ENCODE peak calls at places on chromosomes 13 and 19, in ten cellular contexts. X is AG04450, R is GM23338, F is psoas muscle, L is sigmoid colon, P is left ventricle myocardium inferior, U is upper lobe of right lung, E is endothelial cell of umbilical vein, Q is HL-60, B is PC-3. W is an unnamed sample.

GRCh38 chr19:22331521-22331920 is 45.3 kb downstream of the ZNF729 start:
- DNase-seq in X (no peak), R (no peak), F (no peak), L (no peak), P (no peak), U (no peak), E (no peak), Q (no peak), B (no peak), W (no peak)

GRCh38 chr19:31261651-31262331 is 87.4 kb downstream of the TSHZ3 start:
- DNase-seq in X (peak; percentile 8), R (no peak), F (no peak), L (no peak), P (no peak), U (no peak), E (no peak), Q (no peak), B (no peak), W (no peak)

GRCh38 chr19:28466107-28467045 is 746.6 kb downstream of the UQCRFS1 start:
- DNase-seq in X (no peak), R (peak; percentile 78), F (peak; percentile 74), L (peak; percentile 63), P (peak; percentile 53), U (peak; percentile 78), E (no peak), Q (no peak), B (peak; percentile 19), W (peak; percentile 60)

GRCh38 chr19:38003427-38004099 is 96.6 kb downstream of the SIPA1L3 start:
- DNase-seq in X (peak; percentile 74), R (peak; percentile 84), F (peak; percentile 80), L (peak; percentile 85), P (peak; percentile 68), U (peak; percentile 73), E (peak; percentile 98), Q (no peak), B (peak; percentile 94), W (peak; percentile 24)

GRCh38 chr19:51784109-51784785 is 10.7 kb upstream of the FPR3 start:
- DNase-seq in X (no peak), R (no peak), F (no peak), L (no peak), P (no peak), U (no peak), E (no peak), Q (no peak), B (no peak), W (no peak)

GRCh38 chr19:40601061-40601973 is at the start of gene LTBP4:
- DNase-seq in X (no peak), R (peak; percentile 60), F (peak; percentile 78), L (peak; percentile 89), P (peak; percentile 78), U (peak; percentile 81), E (no peak), Q (no peak), B (no peak), W (no peak)

GRCh38 chr19:38959618-38960017 is 15.9 kb downstream of the FBXO17 start:
- DNase-seq in X (no peak), R (no peak), F (no peak), L (no peak), P (no peak), U (no peak), E (no peak), Q (no peak), B (no peak), W (no peak)

GRCh38 chr13:29594710-29595379 is 643 bp downstream of the SLC7A1 start:
- DNase-seq in X (peak; percentile 2), R (peak; percentile 22), F (peak; percentile 78), L (peak; percentile 89), P (peak; percentile 52), U (peak; percentile 90), E (peak; percentile 49), Q (no peak), B (peak; percentile 47), W (peak; percentile 16)

GRCh38 chr19:5789201-5789795 is 1.7 kb downstream of the DUS3L start:
- DNase-seq in X (no peak), R (no peak), F (no peak), L (no peak), P (no peak), U (no peak), E (no peak), Q (no peak), B (no peak), W (no peak)

GRCh38 chr13:33322474-33322827 is 36.9 kb upstream of the STARD13 start:
- DNase-seq in X (peak; percentile 84), R (no peak), F (peak; percentile 61), L (peak; percentile 83), P (peak; percentile 23), U (no peak), E (no peak), Q (no peak), B (no peak), W (no peak)

GRCh38 chr19:2690856-2691255 is 11.6 kb downstream of the GNG7 start:
- DNase-seq in X (no peak), R (no peak), F (no peak), L (no peak), P (no peak), U (no peak), E (no peak), Q (no peak), B (no peak), W (no peak)

GRCh38 chr19:55670280-55671053 is 4.6 kb upstream of the EPN1 start:
- DNase-seq in X (no peak), R (no peak), F (no peak), L (peak; percentile 85), P (no peak), U (no peak), E (peak; percentile 33), Q (peak; percentile 84), B (no peak), W (no peak)

DNA sequence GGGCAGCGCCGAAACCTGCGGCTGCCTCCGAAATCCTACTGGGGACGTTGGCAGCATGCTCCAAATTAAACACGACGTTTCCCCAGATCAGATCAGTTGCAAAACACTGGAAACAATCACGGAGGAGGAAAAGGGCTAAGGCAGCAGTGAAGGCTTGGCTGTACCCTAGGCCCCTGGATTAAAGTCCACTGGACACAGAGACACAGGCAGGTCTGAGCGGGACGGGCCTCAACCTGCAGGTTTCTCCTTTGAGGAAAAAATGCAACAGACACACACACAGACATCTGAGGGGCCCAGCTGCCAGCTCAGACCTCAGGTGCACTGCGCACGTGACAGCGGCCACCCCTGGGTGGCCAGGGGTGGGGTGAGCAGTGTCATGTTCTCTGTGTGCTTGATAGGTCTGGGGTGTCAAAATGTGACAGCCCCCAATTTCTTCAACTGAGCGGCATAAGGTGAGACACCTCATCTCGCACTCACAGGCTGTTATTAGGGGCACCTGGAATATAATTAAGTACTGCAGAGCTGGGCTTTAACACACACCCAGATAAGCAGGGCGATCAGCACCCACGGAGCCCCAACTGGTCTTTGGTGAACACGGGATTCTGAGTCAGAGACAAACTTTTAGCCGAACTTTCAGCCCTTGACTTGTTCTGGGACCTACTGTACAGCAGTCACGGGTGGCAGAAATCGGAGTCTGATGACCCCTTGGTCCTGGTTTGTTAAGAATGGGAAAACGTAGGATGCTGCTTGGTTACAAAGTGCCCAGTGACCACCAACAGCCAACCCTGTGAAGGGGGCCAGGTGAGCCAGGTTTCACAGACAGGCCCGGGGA is 9.3 kb downstream of the SH3GL1 start:
- DNase-seq in X (no peak), R (no peak), F (peak; percentile 43), L (no peak), P (no peak), U (no peak), E (peak; percentile 50), Q (no peak), B (no peak), W (peak; percentile 53)
- H3K4me3 ChIP-seq in X (peak overlapping the region; percentile 25), R (peak overlapping the region; percentile 46), F (peak overlapping the region; percentile 35), L (peak overlapping the region; percentile 7), P (peak overlapping the region; percentile 41), U (peak overlapping the region; percentile 10), E (no peak overlapping the region), Q (no peak overlapping the region), B (no peak overlapping the region), W (no peak overlapping the region)

DNA sequence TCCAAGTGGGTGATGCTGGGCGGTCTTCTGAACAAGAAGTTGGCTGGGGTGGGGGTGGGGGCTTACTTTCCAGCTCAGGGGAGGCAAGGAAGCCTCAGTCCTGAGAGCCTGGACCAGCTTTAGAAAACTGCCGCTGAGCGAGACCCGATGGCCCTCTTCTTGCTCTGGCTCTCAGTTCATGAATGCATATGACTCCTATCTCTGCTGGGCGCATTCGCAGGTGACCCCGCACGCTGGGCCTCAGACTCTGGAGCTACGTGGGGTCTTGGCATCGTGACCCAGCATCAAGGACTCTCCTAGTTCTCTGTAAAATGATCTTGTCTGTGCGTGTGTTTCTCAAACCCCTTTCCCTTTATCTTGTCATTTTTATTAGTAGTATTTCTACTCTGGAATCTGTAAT is 19.7 kb downstream of the PRAM1 start:
- DNase-seq in X (no peak), R (no peak), F (no peak), L (no peak), P (no peak), U (no peak), E (no peak), Q (no peak), B (no peak), W (no peak)
- H3K27ac ChIP-seq in X (no peak overlapping the region), R (peak overlapping the region; percentile 26), F (no peak overlapping the region), L (no peak overlapping the region), P (no peak overlapping the region), U (no peak overlapping the region), E (no peak overlapping the region), Q (no peak overlapping the region), B (no peak overlapping the region), W (no peak overlapping the region)

GRCh38 chr13:50340566-50341287 is 325.5 kb downstream of the KCNRG start:
- DNase-seq in X (no peak), R (peak; percentile 11), F (peak; percentile 65), L (no peak), P (no peak), U (no peak), E (no peak), Q (no peak), B (no peak), W (peak; percentile 55)
- TF ChIP-seq CTCF in X (no peak), R (no peak), F (no peak), L (no peak), P (no peak), U (no peak), E (no peak), Q (no peak), B (no peak), W (no peak)

GRCh38 chr19:46015080-46015960 is 7.5 kb downstream of the PGLYRP1 start:
- DNase-seq in X (no peak), R (peak; percentile 96), F (peak; percentile 72), L (no peak), P (peak; percentile 45), U (peak; percentile 92), E (peak; percentile 51), Q (no peak), B (no peak), W (peak; percentile 75)

GRCh38 chr19:46015961-46016425 is 6.9 kb downstream of the PGLYRP1 start:
- DNase-seq in X (no peak), R (peak; percentile 56), F (no peak), L (no peak), P (no peak), U (no peak), E (no peak), Q (no peak), B (no peak), W (no peak)

GRCh38 chr19:46017095-46017429 is 5.8 kb downstream of the PGLYRP1 start:
- DNase-seq in X (no peak), R (no peak), F (no peak), L (peak; percentile 64), P (no peak), U (no peak), E (no peak), Q (no peak), B (no peak), W (no peak)

GRCh38 chr19:46016426-46017094 is 6.3 kb downstream of the PGLYRP1 start:
- DNase-seq in X (peak; percentile 20), R (peak; percentile 94), F (peak; percentile 90), L (peak; percentile 87), P (peak; percentile 83), U (peak; percentile 91), E (peak; percentile 76), Q (peak; percentile 45), B (peak; percentile 76), W (peak; percentile 79)

GRCh38 chr19:46014534-46014933 is 8.3 kb downstream of the PGLYRP1 start:
- DNase-seq in X (no peak), R (no peak), F (no peak), L (no peak), P (no peak), U (no peak), E (no peak), Q (no peak), B (no peak), W (no peak)
- H3K4me3 ChIP-seq in X (peak overlapping the region; percentile 7), R (peak overlapping the region; percentile 77), F (peak overlapping the region; percentile 25), L (no peak overlapping the region), P (peak overlapping the region; percentile 75), U (peak overlapping the region; percentile 32), E (peak overlapping the region; percentile 4), Q (no peak overlapping the region), B (no peak overlapping the region), W (peak overlapping the region; percentile 24)

W was measured in WERI-Rb-1.